ENCODE peak calls at places on chromosomes 13 and 19, in eight cellular contexts. H is PC-3; Q is Caco-2; W is IMR-90; C is AG04450; V is HL-60; B is CD4-positive, alpha-beta T cell; Y is WERI-Rb-1. L is an unnamed sample.

GRCh38 chr19:49331616-49332055 is 3.6 kb upstream of the CD37 start:
- DNase-seq in W (peak; percentile 57), B (peak; percentile 39), Y (peak; percentile 63), C (no peak), V (peak; percentile 37), Q (peak; percentile 58), H (peak; percentile 55), L (peak; percentile 73)

GRCh38 chr19:3068071-3068470 is 5.8 kb upstream of the TLE5 start:
- DNase-seq in W (no peak), B (no peak), Y (peak; percentile 96), C (no peak), H (no peak), V (no peak), Q (no peak), L (peak; percentile 90)

GRCh38 chr13:66114127-66114526 is 1116.0 kb downstream of the PCDH9 start:
- DNase-seq in Q (no peak), Y (no peak), W (peak; percentile 0), B (no peak), C (no peak), V (no peak), H (no peak), L (no peak)

GRCh38 chr19:55206664-55207500 is 2.4 kb downstream of the PTPRH start:
- DNase-seq in Y (peak; percentile 79), V (no peak), H (peak; percentile 96), B (no peak), Q (peak; percentile 88), C (peak; percentile 59), W (peak; percentile 86), L (peak; percentile 85)

GRCh38 chr13:101529419-101529818 is 76.9 kb downstream of the ITGBL1 start:
- DNase-seq in V (no peak), Y (no peak), H (no peak), W (peak; percentile 90), C (peak; percentile 39), Q (no peak), B (no peak), L (peak; percentile 7)

GRCh38 chr13:36789061-36789460 is 30.0 kb upstream of the RFXAP start:
- DNase-seq in B (no peak), C (no peak), V (no peak), Y (no peak), Q (no peak), H (peak; percentile 51), W (peak; percentile 8), L (no peak)

GRCh38 chr19:1213391-1214286 is 8.1 kb downstream of the STK11 start:
- DNase-seq in H (no peak), W (peak; percentile 58), B (no peak), C (no peak), V (peak; percentile 75), Q (no peak), Y (no peak), L (no peak)

GRCh38 chr13:112943309-112944125 is 25.5 kb upstream of the MCF2L start:
- DNase-seq in W (peak; percentile 4), C (no peak), Y (peak; percentile 83), B (no peak), H (peak; percentile 28), V (peak; percentile 6), Q (peak; percentile 77), L (peak; percentile 65)

GRCh38 chr19:31270897-31271568 is 78.2 kb downstream of the TSHZ3 start:
- DNase-seq in B (no peak), V (no peak), C (peak; percentile 7), H (no peak), Y (no peak), Q (no peak), W (peak; percentile 58), L (no peak)

GRCh38 chr19:40294560-40294959 is 9.4 kb upstream of the AKT2 start:
- DNase-seq in B (no peak), Y (no peak), H (no peak), C (no peak), W (no peak), V (no peak), Q (no peak), L (no peak)

GRCh38 chr19:38434549-38435051 is 1.1 kb downstream of the RYR1 start:
- DNase-seq in Y (peak; percentile 79), C (no peak), B (no peak), H (no peak), W (no peak), Q (peak; percentile 18), V (no peak), L (peak; percentile 99)

GRCh38 chr13:95676100-95676774 is 702 bp upstream of the DNAJC3 start:
- DNase-seq in C (no peak), Q (peak; percentile 46), B (no peak), H (peak; percentile 37), V (peak; percentile 55), Y (peak; percentile 48), W (peak; percentile 39), L (no peak)

DNA sequence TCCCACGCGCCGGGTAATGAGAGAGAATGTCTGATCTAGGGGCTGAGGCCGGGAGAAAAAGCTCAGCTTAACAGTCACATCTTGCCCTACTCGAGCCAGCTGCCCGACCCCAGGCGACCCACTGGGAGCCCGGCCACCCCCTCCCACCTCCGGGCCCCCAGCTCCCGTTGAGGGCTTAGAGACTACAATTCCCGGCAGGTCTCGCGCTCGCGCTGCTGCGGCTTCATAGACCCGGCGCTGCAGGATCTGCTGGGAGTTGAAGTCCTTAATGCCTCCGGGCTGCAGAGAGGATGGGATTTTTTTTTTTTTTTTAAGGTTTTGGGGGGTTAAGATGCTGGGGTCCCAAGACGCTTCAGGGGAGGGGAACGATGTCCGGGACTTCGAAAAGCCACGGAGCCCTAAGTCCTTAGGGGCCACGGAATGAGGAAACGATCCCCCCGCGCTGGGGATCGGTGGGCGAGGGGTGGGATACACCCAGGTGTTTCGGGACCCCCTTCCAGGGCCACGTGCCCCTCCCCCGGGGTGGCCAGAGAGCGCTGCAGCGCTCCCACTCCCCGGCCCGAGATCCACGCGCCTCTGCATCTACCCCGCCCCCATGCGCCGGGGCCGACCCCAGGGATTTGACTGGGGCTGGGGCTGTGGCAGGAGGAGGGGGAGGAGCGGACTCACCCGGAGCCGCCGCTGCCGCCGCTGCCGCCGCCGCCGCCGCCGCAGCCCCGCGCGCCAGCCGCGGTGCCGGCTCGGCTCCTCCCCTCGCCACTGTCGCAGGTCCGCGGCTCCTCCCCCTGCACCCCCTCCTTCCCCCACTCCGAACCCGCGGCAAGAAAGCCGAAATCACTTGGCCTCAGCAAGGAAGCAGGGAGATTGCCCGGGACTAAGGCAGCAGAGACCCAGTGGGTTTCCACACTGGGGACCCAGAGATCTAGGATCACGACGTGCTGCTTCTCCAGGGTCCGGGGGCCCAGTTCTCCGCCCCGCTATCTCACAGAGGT is at the start of gene SYT3:
- DNase-seq in C (no peak), H (peak; percentile 33), W (peak; percentile 27), B (no peak), Y (peak; percentile 83), V (no peak), Q (peak; percentile 70), L (no peak)
- H3K27me3 ChIP-seq in C (peaks cover 27% of the 10 kb centered on the region), H (peaks cover 66% of the 10 kb centered on the region), W (peaks cover 34% of the 10 kb centered on the region), B (peaks cover 60% of the 10 kb centered on the region), Y (peaks cover 12% of the 10 kb centered on the region), V (peaks cover 20% of the 10 kb centered on the region), Q (peaks cover 1% of the 10 kb centered on the region), L (peaks cover 6% of the 10 kb centered on the region)

GRCh38 chr19:10290876-10291553 is 1.3 kb downstream of the ICAM5 start:
- DNase-seq in W (peak; percentile 54), Y (peak; percentile 80), B (no peak), V (no peak), Q (peak; percentile 62), C (no peak), H (peak; percentile 56), L (peak; percentile 54)
- H3K27me3 ChIP-seq in W (no peaks in the 10 kb centered on the region), Y (peaks cover 9% of the 10 kb centered on the region), B (peaks cover 86% of the 10 kb centered on the region), V (peaks cover 66% of the 10 kb centered on the region), Q (no peaks in the 10 kb centered on the region), C (peaks cover 8% of the 10 kb centered on the region), H (peaks cover 19% of the 10 kb centered on the region), L (no peaks in the 10 kb centered on the region)

DNA sequence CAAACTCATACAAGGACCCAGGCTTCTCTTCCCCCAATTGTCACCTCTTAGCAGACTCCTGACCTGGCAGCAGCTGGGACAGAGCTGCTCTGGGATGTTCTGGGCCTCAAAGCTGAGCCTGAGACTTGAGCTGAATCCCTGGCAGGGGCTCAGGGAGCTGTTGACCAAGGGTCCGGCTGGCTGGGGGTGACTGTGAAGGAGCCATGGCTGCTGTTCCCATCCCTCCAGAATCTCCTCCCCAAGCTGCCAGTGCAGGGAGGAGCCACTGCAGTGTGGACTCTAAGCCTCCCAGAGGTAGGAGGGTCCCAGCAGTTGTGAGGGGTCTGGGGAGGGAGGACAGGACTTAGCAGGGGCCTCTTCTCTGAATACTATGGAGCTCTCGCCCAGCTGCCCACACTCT is 2.2 kb downstream of the SIGLEC6 start:
- DNase-seq in C (no peak), W (no peak), V (no peak), H (no peak), Y (no peak), Q (no peak), B (no peak), L (no peak)
- H3K27me3 ChIP-seq in C (no peaks in the 10 kb centered on the region), W (no peaks in the 10 kb centered on the region), V (no peaks in the 10 kb centered on the region), H (peaks cover 89% of the 10 kb centered on the region), Y (peaks cover 91% of the 10 kb centered on the region), Q (no peaks in the 10 kb centered on the region), B (peaks cover 18% of the 10 kb centered on the region), L (no peaks in the 10 kb centered on the region)

GRCh38 chr19:42267644-42268141 is 1.4 kb upstream of the CIC start:
- DNase-seq in Q (peak; percentile 39), W (no peak), Y (no peak), B (no peak), C (no peak), V (no peak), H (no peak), L (no peak)
- H3K27me3 ChIP-seq in Q (no peaks in the 10 kb centered on the region), W (no peaks in the 10 kb centered on the region), Y (no peaks in the 10 kb centered on the region), B (no peaks in the 10 kb centered on the region), C (no peaks in the 10 kb centered on the region), V (no peaks in the 10 kb centered on the region), H (no peaks in the 10 kb centered on the region), L (no peaks in the 10 kb centered on the region)

DNA sequence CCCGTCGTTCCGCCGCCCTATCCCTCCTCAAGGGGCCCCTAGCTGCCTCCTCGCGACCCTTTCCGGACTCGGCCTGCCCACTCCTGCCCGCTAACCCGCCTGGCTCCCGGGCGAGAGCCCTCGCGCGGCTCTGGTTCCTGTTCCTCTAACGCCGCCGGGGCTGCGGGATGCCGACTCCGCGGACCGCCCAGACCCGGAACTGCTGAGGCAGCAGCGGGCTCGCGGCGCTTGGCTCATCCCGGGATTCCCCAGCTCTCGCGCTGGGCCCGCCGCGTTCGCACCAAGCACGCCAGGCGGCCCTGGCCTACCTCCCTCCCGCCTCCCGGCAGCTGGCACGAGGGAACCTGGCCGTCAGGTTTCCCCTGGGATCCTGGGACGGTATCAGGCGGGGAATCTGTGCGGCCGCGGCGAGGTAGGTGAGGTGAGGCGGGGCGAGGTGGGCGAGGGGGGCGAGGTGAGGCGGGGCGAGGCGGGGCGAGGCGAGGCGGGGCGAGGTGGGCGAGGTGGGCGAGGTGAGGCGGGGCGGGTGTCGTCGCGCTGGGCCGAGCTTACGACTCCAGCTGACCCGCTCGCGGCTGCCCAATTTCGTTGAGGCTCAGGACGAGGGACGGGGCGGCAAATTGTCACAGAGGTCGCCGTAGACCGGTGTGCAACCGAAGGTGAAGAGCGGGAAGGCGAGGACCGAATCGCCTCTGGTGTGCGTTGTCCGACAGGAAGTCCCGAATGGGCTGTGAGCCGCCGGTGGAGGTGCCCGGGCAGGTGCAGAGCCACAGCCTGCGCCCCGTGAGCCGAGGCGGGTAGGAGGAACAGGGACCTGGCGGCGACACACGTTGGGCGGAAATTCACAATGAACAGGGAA is at the start of the genes CCDC122 and LACC1:
- DNase-seq in H (peak; percentile 70), V (peak; percentile 54), Y (peak; percentile 43), B (peak; percentile 31), C (peak; percentile 54), W (peak; percentile 84), Q (peak; percentile 90), L (peak; percentile 54)
- H3K27me3 ChIP-seq in H (no peaks in the 10 kb centered on the region), V (no peaks in the 10 kb centered on the region), Y (no peaks in the 10 kb centered on the region), B (no peaks in the 10 kb centered on the region), C (no peaks in the 10 kb centered on the region), W (no peaks in the 10 kb centered on the region), Q (no peaks in the 10 kb centered on the region), L (no peaks in the 10 kb centered on the region)